ENCODE peak calls at places on chromosomes 5 and 9, in nine cellular contexts. I is heart left ventricle; X is CD4-positive, alpha-beta T cell; M is esophagus squamous epithelium; Q is AG04450; D is stomach; Z is A549; B is foreskin keratinocyte; U is fibroblast of lung. K is an unnamed sample.

GRCh38 chr5:79093762-79094161 is 17.8 kb upstream of the BHMT start:
- DNase-seq in I (no peak), X (no peak), M (no peak), Q (no peak), D (no peak), Z (no peak), B (no peak), U (no peak), K (no peak)

GRCh38 chr9:131714161-131714646 is 25.7 kb downstream of the RAPGEF1 start:
- DNase-seq in I (peak), X (no peak), M (no peak), Q (peak), D (peak), Z (no peak), B (peak), U (peak), K (peak)

GRCh38 chr5:139660105-139660915 is 12.2 kb downstream of the CXXC5 start:
- DNase-seq in I (peak), X (no peak), M (no peak), Q (no peak), D (peak), Z (no peak), B (peak), U (no peak), K (peak)

GRCh38 chr5:152218694-152219093 is 186.4 kb downstream of the NMUR2 start:
- DNase-seq in I (no peak), X (no peak), M (no peak), Q (no peak), D (no peak), Z (no peak), B (no peak), U (no peak), K (no peak)

GRCh38 chr5:115507682-115508081 is 36.9 kb downstream of the FEM1C start:
- DNase-seq in I (no peak), X (no peak), M (no peak), Q (no peak), D (no peak), Z (no peak), B (no peak), U (no peak), K (no peak)

GRCh38 chr9:121455527-121456239 is 44.0 kb downstream of the GGTA1 start:
- DNase-seq in I (no peak), X (no peak), M (no peak), Q (no peak), D (no peak), Z (no peak), B (no peak), U (no peak), K (no peak)

GRCh38 chr9:89576404-89576824 is 28.4 kb upstream of the GADD45G start:
- DNase-seq in I (no peak), X (no peak), M (no peak), Q (no peak), D (no peak), Z (peak), B (no peak), U (peak), K (peak)

GRCh38 chr5:73378070-73378469 is 70.5 kb downstream of the FOXD1 start:
- DNase-seq in I (no peak), X (no peak), M (no peak), Q (no peak), D (no peak), Z (no peak), B (no peak), U (peak), K (no peak)

GRCh38 chr5:99607124-99607523 is 678.3 kb upstream of the CHD1 start:
- DNase-seq in I (no peak), X (no peak), M (no peak), Q (no peak), D (no peak), Z (no peak), B (no peak), U (no peak), K (no peak)

GRCh38 chr5:71757590-71758543 is 38.8 kb downstream of the CARTPT start:
- DNase-seq in I (peak), X (peak), M (no peak), Q (peak), D (peak), Z (peak), B (peak), U (peak), K (peak)

GRCh38 chr5:108093186-108093585 is 288.7 kb downstream of the FBXL17 start:
- DNase-seq in I (no peak), X (no peak), M (no peak), Q (peak), D (no peak), Z (peak), B (peak), U (peak), K (no peak)

GRCh38 chr5:61878471-61878870 is 427.5 kb upstream of the KIF2A start:
- DNase-seq in I (no peak), X (no peak), M (no peak), Q (no peak), D (no peak), Z (no peak), B (peak), U (no peak), K (no peak)

GRCh38 chr9:17967731-17968130 is 388.9 kb downstream of the SH3GL2 start:
- DNase-seq in I (no peak), X (no peak), M (no peak), Q (no peak), D (no peak), Z (no peak), B (no peak), U (no peak), K (no peak)

GRCh38 chr9:123339666-123340414 is 16.2 kb upstream of the CRB2 start:
- DNase-seq in I (no peak), X (peak), M (no peak), Q (no peak), D (no peak), Z (no peak), B (peak), U (no peak), K (no peak)

GRCh38 chr5:57626703-57627102 is 144.1 kb upstream of the ACTBL2 start:
- DNase-seq in I (no peak), X (no peak), M (no peak), Q (no peak), D (no peak), Z (no peak), B (no peak), U (peak), K (no peak)

GRCh38 chr5:159456722-159457462 is 126.6 kb upstream of the IL12B start:
- DNase-seq in I (no peak), X (no peak), M (no peak), Q (no peak), D (no peak), Z (peak), B (peak), U (no peak), K (peak)

GRCh38 chr5:144237851-144238250 is 67.2 kb downstream of the KCTD16 start:
- DNase-seq in I (no peak), X (no peak), M (no peak), Q (no peak), D (no peak), Z (no peak), B (no peak), U (no peak), K (no peak)

GRCh38 chr5:124057815-124058231 is 545.8 kb downstream of the CSNK1G3 start:
- DNase-seq in I (no peak), X (no peak), M (no peak), Q (no peak), D (no peak), Z (no peak), B (no peak), U (no peak), K (no peak)

GRCh38 chr9:131237931-131238401 is 38.3 kb downstream of the FAM78A start:
- DNase-seq in I (peak), X (peak), M (no peak), Q (peak), D (peak), Z (no peak), B (peak), U (peak), K (peak)

GRCh38 chr5:59583810-59584562 is 309.5 kb downstream of the PDE4D start:
- DNase-seq in I (no peak), X (no peak), M (no peak), Q (no peak), D (no peak), Z (no peak), B (no peak), U (peak), K (no peak)

GRCh38 chr9:33719581-33720374 is 75.6 kb upstream of the PRSS3 start:
- DNase-seq in I (no peak), X (peak), M (no peak), Q (no peak), D (peak), Z (peak), B (no peak), U (no peak), K (peak)

GRCh38 chr9:127209220-127209619 is 55.4 kb upstream of the GARNL3 start:
- DNase-seq in I (no peak), X (no peak), M (no peak), Q (no peak), D (no peak), Z (no peak), B (no peak), U (no peak), K (no peak)

GRCh38 chr9:87116492-87116891 is 169.2 kb upstream of the GAS1 start:
- DNase-seq in I (peak), X (no peak), M (no peak), Q (no peak), D (no peak), Z (no peak), B (no peak), U (no peak), K (no peak)

GRCh38 chr9:27280249-27280648 is 16.7 kb downstream of the EQTN start:
- DNase-seq in I (no peak), X (no peak), M (no peak), Q (no peak), D (no peak), Z (no peak), B (no peak), U (no peak), K (no peak)

GRCh38 chr5:905139-905642 is 12.5 kb downstream of the TRIP13 start:
- DNase-seq in I (no peak), X (no peak), M (no peak), Q (no peak), D (no peak), Z (no peak), B (no peak), U (no peak), K (no peak)

GRCh38 chr5:170892201-170892600 is 30.4 kb downstream of the RANBP17 start:
- DNase-seq in I (no peak), X (no peak), M (no peak), Q (peak), D (no peak), Z (no peak), B (no peak), U (peak), K (no peak)

GRCh38 chr5:91245871-91246270 is 137.2 kb downstream of the ARRDC3 start:
- DNase-seq in I (no peak), X (no peak), M (no peak), Q (no peak), D (no peak), Z (no peak), B (no peak), U (peak), K (peak)

GRCh38 chr5:17355585-17356346 is 138.3 kb downstream of the BASP1 start:
- DNase-seq in I (no peak), X (no peak), M (no peak), Q (no peak), D (no peak), Z (no peak), B (peak), U (peak), K (no peak)

GRCh38 chr9:130029591-130029990 is 13.4 kb downstream of the FNBP1 start:
- DNase-seq in I (no peak), X (no peak), M (no peak), Q (no peak), D (no peak), Z (no peak), B (no peak), U (no peak), K (no peak)

GRCh38 chr9:110555971-110556370 is 23.6 kb downstream of the SVEP1 start:
- DNase-seq in I (peak), X (no peak), M (no peak), Q (peak), D (peak), Z (peak), B (no peak), U (peak), K (peak)

GRCh38 chr9:110559869-110560268 is 19.7 kb downstream of the SVEP1 start:
- DNase-seq in I (no peak), X (no peak), M (no peak), Q (no peak), D (no peak), Z (no peak), B (peak), U (peak), K (no peak)

GRCh38 chr9:110566156-110566555 is 13.4 kb downstream of the SVEP1 start:
- DNase-seq in I (no peak), X (no peak), M (no peak), Q (no peak), D (no peak), Z (no peak), B (no peak), U (no peak), K (no peak)

GRCh38 chr9:110561826-110562225 is 17.7 kb downstream of the SVEP1 start:
- DNase-seq in I (no peak), X (no peak), M (no peak), Q (no peak), D (no peak), Z (no peak), B (no peak), U (no peak), K (no peak)
- H3K27ac ChIP-seq in I (no peak), X (no peak), M (no peak), Q (no peak), D (no peak), Z (no peak), B (no peak), U (no peak), K (no peak)

GRCh38 chr9:16681659-16681990 is 188.8 kb downstream of the BNC2 start:
- DNase-seq in I (no peak), X (no peak), M (no peak), Q (no peak), D (no peak), Z (no peak), B (no peak), U (no peak), K (no peak)

GRCh38 chr9:16676547-16676946 is 193.9 kb downstream of the BNC2 start:
- DNase-seq in I (no peak), X (no peak), M (no peak), Q (no peak), D (no peak), Z (no peak), B (no peak), U (no peak), K (no peak)

GRCh38 chr9:16680965-16681658 is 189.4 kb downstream of the BNC2 start:
- DNase-seq in I (no peak), X (no peak), M (no peak), Q (no peak), D (no peak), Z (no peak), B (no peak), U (peak), K (no peak)

GRCh38 chr9:16675131-16675530 is 195.3 kb downstream of the BNC2 start:
- DNase-seq in I (no peak), X (no peak), M (no peak), Q (no peak), D (no peak), Z (no peak), B (no peak), U (no peak), K (no peak)

DNA sequence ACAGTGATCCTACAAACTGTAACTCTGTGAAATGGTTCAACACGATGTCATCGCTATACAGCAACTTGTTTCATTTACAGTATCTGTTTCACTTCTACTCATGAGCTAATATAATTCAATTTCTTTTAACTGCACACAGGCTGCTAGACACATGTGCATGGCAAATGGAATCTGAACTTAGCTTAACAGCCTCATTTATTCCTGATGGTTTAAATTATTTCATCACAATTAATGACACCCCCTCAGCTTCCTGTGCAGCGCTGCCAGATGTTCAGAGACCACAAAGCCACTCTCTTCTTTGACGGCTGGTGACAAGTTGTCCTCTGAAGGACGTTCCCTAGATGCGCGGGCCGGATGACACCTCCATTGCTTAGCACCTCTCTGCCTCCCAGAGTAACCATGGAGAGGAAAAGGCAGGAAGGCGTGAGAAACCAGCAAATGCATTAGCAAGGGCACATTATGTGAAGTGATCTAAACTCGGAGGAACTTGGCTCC is 191.1 kb downstream of the BNC2 start:
- DNase-seq in I (no peak), X (no peak), M (no peak), Q (no peak), D (no peak), Z (no peak), B (no peak), U (no peak), K (no peak)
- TF ChIP-seq CTCF in I (no peak), X (no peak), M (no peak), Q (no peak), D (no peak), Z (no peak), B (no peak), U (no peak), K (no peak)

GRCh38 chr5:175697846-175698245 is 40.0 kb downstream of the HRH2 start:
- DNase-seq in I (no peak), X (no peak), M (no peak), Q (no peak), D (no peak), Z (no peak), B (no peak), U (no peak), K (no peak)
- H3K27ac ChIP-seq in I (no peak), X (no peak), M (no peak), Q (no peak), D (no peak), Z (no peak), B (no peak), U (no peak), K (no peak)

GRCh38 chr9:109708507-109708945 is 71.5 kb upstream of the PALM2AKAP2 start:
- DNase-seq in I (no peak), X (no peak), M (no peak), Q (no peak), D (no peak), Z (no peak), B (no peak), U (peak), K (no peak)
- TF ChIP-seq CTCF in I (no peak), X (no peak), M (no peak), Q (no peak), D (no peak), Z (no peak), B (no peak), U (no peak), K (no peak)

GRCh38 chr9:35774907-35775635 is 16.3 kb upstream of the NPR2 start:
- DNase-seq in I (peak), X (no peak), M (no peak), Q (no peak), D (no peak), Z (no peak), B (no peak), U (no peak), K (no peak)

GRCh38 chr9:35767458-35767857 is 13.4 kb upstream of the MSMP start:
- DNase-seq in I (no peak), X (no peak), M (no peak), Q (no peak), D (no peak), Z (no peak), B (no peak), U (no peak), K (no peak)

GRCh38 chr9:35771943-35772342 is 17.9 kb upstream of the MSMP start:
- DNase-seq in I (no peak), X (no peak), M (no peak), Q (no peak), D (no peak), Z (no peak), B (peak), U (no peak), K (peak)

GRCh38 chr9:35771524-35771923 is 17.4 kb upstream of the MSMP start:
- DNase-seq in I (no peak), X (no peak), M (no peak), Q (no peak), D (peak), Z (no peak), B (no peak), U (peak), K (no peak)

DNA sequence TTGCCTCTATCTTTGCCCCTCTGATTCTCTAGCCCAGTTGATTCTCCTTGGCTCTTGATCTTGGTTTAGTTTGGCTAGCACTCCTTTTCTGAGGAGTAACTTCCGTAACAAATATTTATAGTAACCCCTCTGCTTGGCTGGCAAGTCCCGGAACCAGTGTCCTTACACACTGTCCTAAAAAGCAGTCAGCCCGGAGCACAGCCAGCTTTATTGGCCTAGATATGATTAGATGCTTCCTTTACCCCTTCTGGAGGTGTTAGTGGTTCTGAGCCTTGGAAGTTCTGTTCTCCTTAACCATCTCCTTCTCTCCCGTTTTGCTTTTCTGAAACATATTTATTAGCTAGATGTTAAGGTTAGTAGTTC is 17.0 kb upstream of the MSMP start:
- DNase-seq in I (peak), X (no peak), M (no peak), Q (no peak), D (peak), Z (no peak), B (no peak), U (no peak), K (no peak)
- H3K27ac ChIP-seq in I (peak), X (no peak), M (no peak), Q (no peak), D (peak), Z (no peak), B (no peak), U (no peak), K (no peak)

DNA sequence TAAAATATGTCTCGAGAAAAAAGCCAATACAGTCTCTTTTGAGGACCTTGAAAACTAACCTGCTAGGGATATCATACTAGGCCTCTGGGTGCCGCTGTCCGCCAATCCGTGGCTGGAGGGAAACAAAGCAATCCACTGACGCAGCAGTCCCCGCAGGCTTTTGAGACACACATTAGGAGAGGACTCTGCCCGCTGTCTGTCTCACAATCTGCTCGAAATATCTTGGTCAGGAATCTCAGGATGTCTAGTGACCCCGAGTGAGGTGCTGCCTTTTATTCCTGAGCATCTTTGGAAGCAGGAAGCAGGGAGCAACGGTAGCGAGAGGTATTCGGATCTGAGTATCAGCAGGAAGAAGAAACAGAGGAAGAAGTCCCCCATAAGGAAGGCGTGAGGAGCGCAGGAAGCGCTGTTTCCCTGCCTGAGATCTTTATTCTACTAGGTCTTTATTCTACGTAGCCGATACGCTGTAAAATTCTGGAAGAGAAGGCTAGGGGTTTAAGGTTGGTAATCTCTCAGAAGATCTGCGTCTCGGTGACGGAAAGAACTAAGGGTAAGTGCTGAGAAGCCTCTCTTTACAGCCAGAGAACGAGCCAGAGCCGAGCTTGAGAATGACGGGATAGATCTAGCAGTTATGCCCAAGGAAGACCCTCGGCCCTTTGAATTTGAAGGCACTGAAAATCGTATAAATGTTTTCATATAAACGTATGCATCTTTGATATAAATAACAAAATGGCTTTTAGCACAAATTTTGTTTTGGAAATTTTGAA is 4.0 kb upstream of the PCDHGA1 start:
- DNase-seq in I (peak), X (peak), M (no peak), Q (peak), D (peak), Z (no peak), B (peak), U (peak), K (peak)
- TF ChIP-seq CTCF in I (peak), X (peak), M (no peak), Q (peak), D (no peak), Z (peak), B (peak), U (peak), K (peak)

DNA sequence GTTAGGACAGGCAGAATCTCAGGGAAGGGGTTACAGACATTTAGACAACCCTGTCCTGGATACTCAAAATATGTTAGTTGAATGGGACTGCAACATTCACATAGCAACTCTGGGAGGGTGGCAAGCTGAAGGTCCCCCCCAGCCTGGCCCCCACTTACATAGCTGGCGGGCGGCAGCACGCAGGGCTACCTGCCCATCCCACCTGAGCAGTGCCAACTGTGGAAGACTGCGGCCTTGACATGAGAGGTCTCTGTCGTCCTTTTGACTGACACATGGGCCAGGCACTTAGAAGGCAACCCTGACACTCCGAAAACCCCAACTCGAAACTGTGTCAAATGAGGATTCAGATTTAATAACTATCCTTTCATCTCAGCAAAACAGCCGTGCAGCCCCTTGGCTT is 16.5 kb downstream of the PAX5 start:
- DNase-seq in I (no peak), X (no peak), M (no peak), Q (no peak), D (no peak), Z (no peak), B (no peak), U (no peak), K (no peak)
- H3K27ac ChIP-seq in I (no peak), X (no peak), M (no peak), Q (no peak), D (no peak), Z (no peak), B (no peak), U (no peak), K (no peak)